ENCODE peak calls at places on chromosomes 11 and 22, in six cellular contexts. B is head of caudate nucleus; G is uterus; C is NCI-H1092; D is activated CD4-positive, alpha-beta T cell treated with anti-CD3 and anti-CD28 coated beads, Interleukin-2, amount 50 U/mL, for 24 hours; L is GF-D8. N is an unnamed sample.

GRCh38 chr22:45226681-45227186 is 14.0 kb downstream of the KIAA0930 start:
- DNase-seq in B (peak), G (no peak), C (no peak), D (no peak), L (peak), N (no peak)

GRCh38 chr11:93694109-93694508 is 32.6 kb downstream of the CEP295 start:
- DNase-seq in B (no peak), G (no peak), C (no peak), D (no peak), L (no peak), N (no peak)

GRCh38 chr22:46007848-46008261 is 30.9 kb upstream of the WNT7B start:
- DNase-seq in B (peak), G (peak), C (peak), D (no peak), L (no peak), N (no peak)

GRCh38 chr11:46537851-46538295 is 56.0 kb downstream of the AMBRA1 start:
- DNase-seq in B (peak), G (peak), C (peak), D (peak), L (peak), N (peak)

GRCh38 chr11:61342207-61342803 is 9.3 kb downstream of the TKFC start:
- DNase-seq in B (no peak), G (no peak), C (no peak), D (no peak), L (no peak), N (no peak)

GRCh38 chr11:61966673-61967176 is 709 bp downstream of the FTH1 start:
- DNase-seq in B (no peak), G (no peak), C (no peak), D (no peak), L (peak), N (no peak)

GRCh38 chr11:18352581-18352980 is 30.2 kb downstream of the GTF2H1 start:
- DNase-seq in B (no peak), G (no peak), C (no peak), D (no peak), L (no peak), N (no peak)

GRCh38 chr22:39090426-39091064 is 6.5 kb upstream of the APOBEC3H start:
- DNase-seq in B (no peak), G (no peak), C (no peak), D (peak), L (no peak), N (peak)

GRCh38 chr22:27284314-27284713 is 517.2 kb downstream of the MN1 start:
- DNase-seq in B (peak), G (no peak), C (no peak), D (no peak), L (no peak), N (no peak)

N was measured in stimulated activated CD4-positive, alpha-beta T cell treated with anti-CD3 and anti-CD28 coated beads, Interleukin-12 subunit alpha, Interleukin-12 subunit beta, amount 100 ng/mL, for 24 hours.